ENCODE peak calls at places on chromosome 22, in seven cellular contexts. X is HS-27A; G is stimulated activated naive B cell treated with anti-CD40 and anti-IgM and Interleukin-4, amounts not matched to agents 10 μg/mL and 1 μg/mL and 100 μg/mL, for 72 hours; F is progenitor cell of endocrine pancreas; U is sigmoid colon; A is activated CD4-positive, alpha-beta T cell treated with anti-CD3 and anti-CD28 coated beads for 24 hours; Y is epithelial cell of prostate. J is an unnamed sample.

GRCh38 chr22:37212174-37212906 is at the start of gene SSTR3:
- DNase-seq in X (no peak), G (no peak), F (no peak), U (peak; percentile 52), A (no peak), Y (no peak), J (no peak)

GRCh38 chr22:40651563-40652501 is 15.3 kb upstream of the MRTFA start:
- DNase-seq in X (peak; percentile 92), G (peak; percentile 57), F (peak; percentile 44), U (peak; percentile 99), A (peak; percentile 85), Y (peak; percentile 99), J (no peak)

GRCh38 chr22:39661842-39662676 is 91.5 kb downstream of the CACNA1I start:
- DNase-seq in X (no peak), G (no peak), F (peak; percentile 59), U (no peak), A (peak; percentile 76), Y (no peak), J (no peak)

GRCh38 chr22:16932577-16932976 is 75.4 kb downstream of the GAB4 start:
- DNase-seq in X (no peak), G (no peak), F (no peak), U (no peak), A (no peak), Y (no peak), J (no peak)

GRCh38 chr22:44139773-44140172 is 41.0 kb upstream of the PARVG start:
- DNase-seq in X (no peak), G (no peak), F (no peak), U (no peak), A (no peak), Y (no peak), J (no peak)

GRCh38 chr22:17931400-17931825 is 92.9 kb downstream of the MICAL3 start:
- DNase-seq in X (no peak), G (no peak), F (no peak), U (no peak), A (no peak), Y (no peak), J (no peak)

GRCh38 chr22:27218012-27218483 is 560.7 kb downstream of the MIAT start:
- DNase-seq in X (no peak), G (no peak), F (no peak), U (no peak), A (no peak), Y (no peak), J (no peak)

GRCh38 chr22:27591060-27591459 is 210.5 kb downstream of the MN1 start:
- DNase-seq in X (no peak), G (no peak), F (no peak), U (no peak), A (no peak), Y (no peak), J (no peak)

GRCh38 chr22:45548991-45549736 is 46.5 kb downstream of the FBLN1 start:
- DNase-seq in X (peak; percentile 64), G (no peak), F (no peak), U (peak; percentile 94), A (no peak), Y (no peak), J (no peak)

GRCh38 chr22:23305321-23305910 is 125.1 kb downstream of the BCR start:
- DNase-seq in X (no peak), G (no peak), F (no peak), U (no peak), A (no peak), Y (no peak), J (no peak)

GRCh38 chr22:50271519-50271970 is 1.4 kb upstream of the MAPK11 start:
- DNase-seq in X (no peak), G (no peak), F (no peak), U (no peak), A (peak; percentile 52), Y (no peak), J (no peak)

GRCh38 chr22:41215409-41215808 is 10.3 kb downstream of the L3MBTL2 start:
- DNase-seq in X (no peak), G (no peak), F (no peak), U (no peak), A (no peak), Y (no peak), J (no peak)

GRCh38 chr22:21739828-21740377 is 4.3 kb upstream of the YPEL1 start:
- DNase-seq in X (no peak), G (no peak), F (no peak), U (no peak), A (no peak), Y (no peak), J (no peak)

GRCh38 chr22:43848366-43849171 is 13.7 kb downstream of the SULT4A1 start:
- DNase-seq in X (no peak), G (no peak), F (no peak), U (peak; percentile 43), A (no peak), Y (no peak), J (no peak)

GRCh38 chr22:38257650-38258246 is 15.1 kb downstream of the TMEM184B start:
- DNase-seq in X (no peak), G (no peak), F (no peak), U (no peak), A (no peak), Y (no peak), J (no peak)

GRCh38 chr22:31106001-31106571 is 1.3 kb downstream of the SELENOM start:
- DNase-seq in X (no peak), G (no peak), F (no peak), U (peak; percentile 84), A (no peak), Y (no peak), J (no peak)

GRCh38 chr22:45896153-45896951 is 80.6 kb downstream of the WNT7B start:
- DNase-seq in X (no peak), G (no peak), F (no peak), U (no peak), A (no peak), Y (peak; percentile 58), J (peak; percentile 41)

GRCh38 chr22:39254789-39255298 is 10.1 kb upstream of the PDGFB start:
- DNase-seq in X (no peak), G (no peak), F (no peak), U (no peak), A (no peak), Y (no peak), J (no peak)

GRCh38 chr22:38465673-38466490 is 2.0 kb upstream of the KDELR3 start:
- DNase-seq in X (no peak), G (no peak), F (no peak), U (no peak), A (no peak), Y (no peak), J (no peak)

GRCh38 chr22:43533131-43533530 is 121.3 kb downstream of the MPPED1 start:
- DNase-seq in X (no peak), G (no peak), F (peak; percentile 0), U (peak; percentile 32), A (no peak), Y (no peak), J (no peak)

GRCh38 chr22:21074092-21074715 is 28.5 kb downstream of the LRRC74B start:
- DNase-seq in X (peak; percentile 24), G (no peak), F (no peak), U (no peak), A (no peak), Y (peak; percentile 55), J (no peak)

GRCh38 chr22:46081831-46082210 is 68.5 kb upstream of the PPARA start:
- DNase-seq in X (peak; percentile 22), G (no peak), F (no peak), U (peak; percentile 68), A (no peak), Y (no peak), J (no peak)

GRCh38 chr22:33386270-33386669 is 328.1 kb upstream of the SYN3 start:
- DNase-seq in X (no peak), G (no peak), F (no peak), U (no peak), A (no peak), Y (no peak), J (no peak)

GRCh38 chr22:44361391-44362126 is 48.8 kb upstream of the SHISAL1 start:
- DNase-seq in X (no peak), G (no peak), F (no peak), U (peak; percentile 63), A (no peak), Y (peak; percentile 31), J (no peak)

GRCh38 chr22:42343551-42344081 is 73.2 kb upstream of the TCF20 start:
- DNase-seq in X (no peak), G (no peak), F (no peak), U (no peak), A (no peak), Y (no peak), J (no peak)

GRCh38 chr22:23233746-23234408 is 53.6 kb downstream of the BCR start:
- DNase-seq in X (peak; percentile 68), G (peak; percentile 57), F (no peak), U (no peak), A (peak; percentile 56), Y (no peak), J (no peak)

GRCh38 chr22:50260801-50261614 is 475 bp downstream of the MAPK12 start:
- DNase-seq in X (no peak), G (no peak), F (no peak), U (no peak), A (no peak), Y (no peak), J (no peak)

GRCh38 chr22:30485362-30485988 is 13.7 kb upstream of the SEC14L3 start:
- DNase-seq in X (no peak), G (peak; percentile 60), F (peak; percentile 59), U (peak; percentile 77), A (peak; percentile 68), Y (no peak), J (peak; percentile 57)

GRCh38 chr22:36227396-36227795 is 11.9 kb downstream of the APOL2 start:
- DNase-seq in X (no peak), G (no peak), F (no peak), U (no peak), A (no peak), Y (no peak), J (no peak)

GRCh38 chr22:41445171-41446056 is 1.2 kb downstream of the TOB2 start:
- DNase-seq in X (peak; percentile 9), G (no peak), F (no peak), U (peak; percentile 76), A (no peak), Y (no peak), J (no peak)

GRCh38 chr22:36928181-36928580 is 14.8 kb downstream of the CSF2RB start:
- DNase-seq in X (no peak), G (no peak), F (no peak), U (no peak), A (no peak), Y (no peak), J (no peak)

GRCh38 chr22:29744902-29745301 is 21.9 kb downstream of the ZMAT5 start:
- DNase-seq in X (no peak), G (no peak), F (no peak), U (no peak), A (no peak), Y (peak; percentile 91), J (no peak)

GRCh38 chr22:22977479-22978200 is 90.0 kb downstream of the IGLL5 start:
- DNase-seq in X (no peak), G (no peak), F (no peak), U (no peak), A (no peak), Y (no peak), J (no peak)

GRCh38 chr22:29300807-29301601 is 5.4 kb upstream of the GAS2L1 start:
- DNase-seq in X (no peak), G (no peak), F (no peak), U (no peak), A (no peak), Y (no peak), J (no peak)